ENCODE peak calls at places on chromosomes 5 and 9, in four cellular contexts. Y is fibroblast of lung, N is GM23338, W is uterus. J is an unnamed sample. For H3K36me3, the result is how much of the 10 kb centered on the place peaks cover.

GRCh38 chr5:149254506-149254905 is 17.2 kb upstream of the AFAP1L1 start:
- DNase-seq in Y (peak), N (peak), W (no peak), J (no peak)

GRCh38 chr5:96324708-96325107 is 108.3 kb downstream of the PCSK1 start:
- DNase-seq in Y (peak), N (no peak), W (no peak), J (no peak)

GRCh38 chr5:124655943-124656459 is 90.4 kb downstream of the ZNF608 start:
- DNase-seq in Y (peak), N (no peak), W (no peak), J (peak)

GRCh38 chr9:71761938-71762353 is 6.4 kb downstream of the CEMIP2 start:
- DNase-seq in Y (no peak), N (no peak), W (no peak), J (peak)

GRCh38 chr5:160930361-160930760 is 78.3 kb upstream of the ATP10B start:
- DNase-seq in Y (no peak), N (peak), W (no peak), J (no peak)

GRCh38 chr5:2914991-2915484 is 163.6 kb upstream of the IRX2 start:
- DNase-seq in Y (no peak), N (peak), W (no peak), J (no peak)

GRCh38 chr5:96149546-96149945 is 187.9 kb upstream of the ELL2 start:
- DNase-seq in Y (no peak), N (no peak), W (no peak), J (no peak)

GRCh38 chr9:70971698-70972097 is 149.7 kb downstream of the TRPM3 start:
- DNase-seq in Y (no peak), N (no peak), W (no peak), J (no peak)

GRCh38 chr5:54390015-54390414 is 65.5 kb upstream of the HSPB3 start:
- DNase-seq in Y (peak), N (no peak), W (no peak), J (no peak)

GRCh38 chr9:70061776-70062175 is 18.1 kb downstream of the MAMDC2 start:
- DNase-seq in Y (peak), N (no peak), W (no peak), J (no peak)

GRCh38 chr9:131410051-131410491 is 16.2 kb downstream of the PRRC2B start:
- DNase-seq in Y (peak), N (no peak), W (no peak), J (no peak)

GRCh38 chr9:27528886-27529315 is 713 bp downstream of the MOB3B start:
- DNase-seq in Y (peak), N (peak), W (peak), J (peak)

GRCh38 chr5:172110921-172111873 is 76.8 kb downstream of the STK10 start:
- DNase-seq in Y (peak), N (peak), W (no peak), J (no peak)

GRCh38 chr5:4027335-4027734 is 431.7 kb downstream of the IRX1 start:
- DNase-seq in Y (no peak), N (no peak), W (no peak), J (no peak)

GRCh38 chr5:174834081-174834480 is 109.7 kb downstream of the MSX2 start:
- DNase-seq in Y (no peak), N (no peak), W (no peak), J (no peak)

GRCh38 chr9:131237311-131237710 is 39.0 kb downstream of the FAM78A start:
- DNase-seq in Y (no peak), N (no peak), W (no peak), J (no peak)

GRCh38 chr5:145244251-145244650 is 590.9 kb downstream of the PRELID2 start:
- DNase-seq in Y (no peak), N (no peak), W (no peak), J (no peak)

GRCh38 chr9:128114326-128115186 is 13.0 kb downstream of the PTGES2 start:
- DNase-seq in Y (no peak), N (no peak), W (peak), J (no peak)

GRCh38 chr5:131994090-131994489 is 17.4 kb downstream of the ACSL6 start:
- DNase-seq in Y (no peak), N (no peak), W (no peak), J (no peak)

GRCh38 chr5:167906209-167906853 is 385.1 kb upstream of the WWC1 start:
- DNase-seq in Y (no peak), N (peak), W (no peak), J (no peak)

GRCh38 chr5:2991884-2992283 is 240.4 kb upstream of the IRX2 start:
- DNase-seq in Y (no peak), N (no peak), W (no peak), J (peak)

GRCh38 chr9:121901616-121902015 is 191.5 kb downstream of the TTLL11 start:
- DNase-seq in Y (no peak), N (no peak), W (no peak), J (no peak)

GRCh38 chr5:78661044-78661443 is 12.5 kb upstream of the LHFPL2 start:
- DNase-seq in Y (no peak), N (no peak), W (no peak), J (no peak)

GRCh38 chr9:110891760-110892159 is 146.5 kb downstream of the LPAR1 start:
- DNase-seq in Y (peak), N (no peak), W (no peak), J (no peak)

GRCh38 chr5:77129386-77129785 is 42.3 kb upstream of the ZBED3 start:
- DNase-seq in Y (peak), N (peak), W (peak), J (no peak)

GRCh38 chr5:124860271-124860670 is 113.8 kb upstream of the ZNF608 start:
- DNase-seq in Y (no peak), N (no peak), W (no peak), J (no peak)

DNA sequence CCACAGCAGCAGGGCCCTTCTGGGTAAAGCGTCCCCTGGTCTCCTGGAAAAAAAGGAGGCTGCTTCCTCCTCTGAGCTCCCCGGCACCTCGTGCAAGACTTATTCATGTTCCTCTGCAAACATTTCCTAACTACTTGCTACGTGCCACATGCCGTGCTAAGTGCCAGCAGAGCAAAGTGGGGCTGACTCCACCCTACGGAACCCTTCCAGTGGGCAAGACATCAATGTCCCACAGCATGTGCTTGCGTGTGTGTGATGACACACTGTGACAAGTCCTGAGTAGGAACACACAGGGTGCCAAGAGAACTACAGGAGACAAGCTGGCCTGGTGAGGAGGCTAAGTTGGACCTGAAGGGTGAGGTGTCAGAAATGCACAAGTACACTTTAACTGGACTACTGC is 57.4 kb downstream of the SEMA4D start:
- DNase-seq in Y (no peak), N (no peak), W (no peak), J (no peak)
- H3K27ac ChIP-seq in Y (no peak), N (no peak), W (no peak), J (no peak)

GRCh38 chr5:1809416-1810035 is 8.3 kb downstream of the NDUFS6 start:
- DNase-seq in Y (no peak), N (no peak), W (no peak), J (no peak)

GRCh38 chr5:1806974-1807373 is 5.8 kb downstream of the NDUFS6 start:
- DNase-seq in Y (no peak), N (no peak), W (no peak), J (no peak)

GRCh38 chr5:1808466-1808865 is 7.3 kb downstream of the NDUFS6 start:
- DNase-seq in Y (peak), N (no peak), W (no peak), J (no peak)

GRCh38 chr5:1807479-1808185 is 6.4 kb downstream of the NDUFS6 start:
- DNase-seq in Y (no peak), N (no peak), W (no peak), J (no peak)

GRCh38 chr5:1810581-1811101 is 9.4 kb downstream of the NDUFS6 start:
- DNase-seq in Y (no peak), N (no peak), W (no peak), J (no peak)
- H3K36me3 ChIP-seq in Y (under half), N (under half), W (under half), J (half or more)

GRCh38 chr5:116942622-116943021 is 368.0 kb upstream of the SEMA6A start:
- DNase-seq in Y (no peak), N (no peak), W (no peak), J (no peak)

GRCh38 chr5:116935561-116936162 is 361.0 kb upstream of the SEMA6A start:
- DNase-seq in Y (no peak), N (no peak), W (no peak), J (no peak)

GRCh38 chr5:116944171-116944570 is 369.5 kb upstream of the SEMA6A start:
- DNase-seq in Y (no peak), N (peak), W (no peak), J (no peak)

GRCh38 chr5:116938488-116938887 is 363.9 kb upstream of the SEMA6A start:
- DNase-seq in Y (no peak), N (peak), W (no peak), J (no peak)

DNA sequence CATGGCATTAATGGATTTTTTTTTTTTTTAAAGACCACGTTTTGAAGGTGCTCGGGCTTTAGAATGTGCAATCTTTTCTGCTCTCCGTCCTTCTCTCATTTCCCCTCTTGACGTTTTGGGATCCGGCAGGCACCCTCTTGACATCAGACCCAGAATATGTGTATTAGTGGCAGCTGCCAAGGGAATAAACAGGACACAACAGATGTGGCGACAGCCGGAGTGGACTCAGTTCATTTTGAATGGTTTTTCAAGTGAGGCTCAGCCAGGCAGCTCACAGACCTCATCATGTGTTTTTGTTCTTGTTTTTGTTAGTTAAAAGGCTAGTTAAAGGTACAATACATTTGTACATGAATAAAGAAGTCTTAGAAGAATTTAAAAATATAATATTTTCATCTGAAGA is 365.0 kb upstream of the SEMA6A start:
- DNase-seq in Y (no peak), N (no peak), W (no peak), J (no peak)
- H3K27ac ChIP-seq in Y (no peak), N (peak), W (no peak), J (no peak)

GRCh38 chr9:136429075-136429628 is 10.5 kb downstream of the INPP5E start:
- DNase-seq in Y (no peak), N (no peak), W (no peak), J (no peak)

GRCh38 chr9:136423432-136424146 is 13.1 kb downstream of the PMPCA start:
- DNase-seq in Y (no peak), N (no peak), W (no peak), J (no peak)

GRCh38 chr9:136429683-136430590 is 9.7 kb downstream of the INPP5E start:
- DNase-seq in Y (no peak), N (peak), W (no peak), J (no peak)

GRCh38 chr9:136424750-136425362 is 14.4 kb downstream of the PMPCA start:
- DNase-seq in Y (no peak), N (no peak), W (no peak), J (no peak)

GRCh38 chr9:136426787-136427186 is 12.9 kb downstream of the INPP5E start:
- DNase-seq in Y (no peak), N (no peak), W (peak), J (no peak)
- H3K36me3 ChIP-seq in Y (under half), N (under half), W (under half), J (half or more)

J was measured in esophagus muscularis mucosa.